ENCODE peak calls at places on chromosomes 1 and 21, in nine cellular contexts. W, V, C, K, R, E, N, Z and Y are unnamed samples.

GRCh38 chr21:33670076-33670475 is 27.8 kb downstream of the ITSN1 start:
- DNase-seq in E (no peak), K (no peak), R (no peak), Z (no peak), C (no peak), W (no peak), N (no peak), V (peak), Y (no peak)

GRCh38 chr21:39660191-39660590 is 47.5 kb downstream of the B3GALT5 start:
- DNase-seq in R (no peak), N (peak), E (no peak), Z (no peak), V (peak), C (no peak), K (no peak), W (no peak), Y (no peak)

GRCh38 chr1:63798284-63798683 is 24.5 kb downstream of the ROR1 start:
- DNase-seq in Z (no peak), N (no peak), R (no peak), W (no peak), K (no peak), E (no peak), C (no peak), V (no peak), Y (no peak)

GRCh38 chr21:44464351-44464750 is 9.0 kb downstream of the LRRC3 start:
- DNase-seq in V (no peak), R (no peak), W (no peak), K (no peak), N (no peak), C (no peak), E (no peak), Z (no peak), Y (no peak)

GRCh38 chr1:89041055-89041707 is 18.5 kb upstream of the GBP3 start:
- DNase-seq in Z (no peak), N (no peak), V (peak), K (no peak), R (no peak), E (no peak), W (no peak), C (no peak), Y (no peak)

GRCh38 chr1:226600254-226600653 is 51.7 kb downstream of the STUM start:
- DNase-seq in C (no peak), R (no peak), E (no peak), W (no peak), N (no peak), Z (no peak), V (no peak), K (no peak), Y (no peak)

GRCh38 chr1:200118779-200119505 is 91.4 kb downstream of the NR5A2 start:
- DNase-seq in N (no peak), K (no peak), C (no peak), Z (peak), V (no peak), R (no peak), E (no peak), W (no peak), Y (no peak)

GRCh38 chr1:167081594-167081993 is 8.6 kb downstream of the GPA33 start:
- DNase-seq in E (no peak), C (no peak), Z (no peak), R (no peak), K (no peak), V (no peak), W (no peak), N (no peak), Y (no peak)

GRCh38 chr1:54220004-54220811 is 20.2 kb downstream of the MRPL37 start:
- DNase-seq in E (no peak), R (no peak), N (peak), Z (no peak), C (no peak), V (peak), K (no peak), W (peak), Y (no peak)

GRCh38 chr1:59108481-59109317 is 188.2 kb upstream of the FGGY start:
- DNase-seq in C (no peak), K (no peak), Z (no peak), R (no peak), W (no peak), N (no peak), V (no peak), E (no peak), Y (no peak)

GRCh38 chr1:15326691-15327530 is 79.9 kb downstream of the FHAD1 start:
- DNase-seq in E (no peak), N (no peak), Z (no peak), V (peak), C (no peak), K (peak), W (no peak), R (no peak), Y (no peak)

GRCh38 chr1:85398391-85399064 is 66.4 kb downstream of the DDAH1 start:
- DNase-seq in W (no peak), E (no peak), Z (no peak), C (peak), V (peak), R (no peak), N (no peak), K (no peak), Y (no peak)

GRCh38 chr1:21622466-21623315 is 46.5 kb downstream of the RAP1GAP start:
- DNase-seq in W (peak), E (peak), N (peak), Z (peak), C (no peak), R (peak), V (no peak), K (no peak), Y (no peak)

GRCh38 chr1:168743001-168743400 is 14.0 kb upstream of the DPT start:
- DNase-seq in N (no peak), R (no peak), V (no peak), E (no peak), K (no peak), W (no peak), C (no peak), Z (no peak), Y (no peak)

GRCh38 chr1:200365897-200366426 is 43.9 kb downstream of the ZNF281 start:
- DNase-seq in R (no peak), E (no peak), N (peak), C (peak), W (no peak), Z (no peak), V (no peak), K (no peak), Y (no peak)

GRCh38 chr1:157496121-157496526 is 56.2 kb downstream of the FCRL5 start:
- DNase-seq in W (no peak), V (peak), C (peak), N (peak), R (no peak), E (peak), K (no peak), Z (peak), Y (no peak)

GRCh38 chr1:206455320-206455680 is 15.0 kb upstream of the IKBKE start:
- DNase-seq in W (no peak), K (no peak), Z (no peak), V (no peak), E (no peak), C (no peak), N (no peak), R (no peak), Y (no peak)

GRCh38 chr1:118147542-118147941 is 37.5 kb downstream of the SPAG17 start:
- DNase-seq in E (no peak), W (no peak), K (peak), N (no peak), C (no peak), V (peak), R (no peak), Z (no peak), Y (no peak)

GRCh38 chr1:25338188-25338981 is at the start of gene TMEM50A:
- DNase-seq in C (peak), R (peak), V (peak), N (peak), K (no peak), Z (peak), W (peak), E (peak), Y (peak)

GRCh38 chr1:231918239-231919015 is 291.8 kb downstream of the DISC1 start:
- DNase-seq in W (no peak), R (no peak), Z (peak), V (no peak), C (peak), E (no peak), K (no peak), N (no peak), Y (no peak)

GRCh38 chr1:201482755-201483154 is 13.8 kb upstream of the PHLDA3 start:
- DNase-seq in Z (no peak), V (no peak), E (no peak), K (no peak), R (no peak), W (no peak), N (no peak), C (no peak), Y (no peak)

GRCh38 chr1:181135462-181135781 is 46.9 kb downstream of the IER5 start:
- DNase-seq in K (no peak), Z (no peak), R (no peak), E (no peak), C (peak), V (peak), W (no peak), N (no peak), Y (no peak)

GRCh38 chr1:77322061-77322900 is 40.5 kb downstream of the AK5 start:
- DNase-seq in Z (peak), N (peak), W (no peak), R (no peak), V (peak), E (no peak), K (peak), C (peak), Y (no peak)

GRCh38 chr1:97008226-97008625 is 286.6 kb downstream of the PTBP2 start:
- DNase-seq in R (no peak), K (no peak), C (no peak), V (peak), N (no peak), W (no peak), Z (no peak), E (no peak), Y (no peak)

GRCh38 chr1:54375331-54376084 is 30.7 kb downstream of the SSBP3 start:
- DNase-seq in C (no peak), V (no peak), Z (no peak), N (peak), W (no peak), K (no peak), E (no peak), R (no peak), Y (no peak)

GRCh38 chr1:6460349-6461236 is 5.4 kb downstream of the TNFRSF25 start:
- DNase-seq in E (no peak), C (no peak), W (no peak), V (no peak), N (no peak), R (no peak), Z (no peak), K (no peak), Y (peak)

GRCh38 chr1:38872401-38873026 is 634 bp downstream of the MYCBP start:
- DNase-seq in R (no peak), Z (no peak), V (peak), E (no peak), K (no peak), W (peak), N (no peak), C (no peak), Y (no peak)

GRCh38 chr1:190658907-190659306 is 181.2 kb upstream of the BRINP3 start:
- DNase-seq in K (no peak), E (no peak), N (no peak), V (no peak), W (no peak), R (no peak), C (no peak), Z (no peak), Y (no peak)

GRCh38 chr21:15446193-15446592 is 283.6 kb upstream of the USP25 start:
- DNase-seq in K (no peak), N (no peak), Z (no peak), R (no peak), W (no peak), E (no peak), V (no peak), C (no peak), Y (no peak)

GRCh38 chr1:17023103-17023502 is 11.4 kb upstream of the ATP13A2 start:
- DNase-seq in E (no peak), K (no peak), N (no peak), C (no peak), R (no peak), Z (no peak), V (no peak), W (no peak), Y (no peak)

GRCh38 chr1:157034137-157034800 is 11.3 kb downstream of the ARHGEF11 start:
- DNase-seq in N (no peak), R (no peak), K (no peak), E (no peak), C (no peak), V (peak), Z (peak), W (no peak), Y (no peak)

GRCh38 chr1:230230948-230231738 is 164.1 kb downstream of the GALNT2 start:
- DNase-seq in N (peak), K (no peak), R (no peak), V (peak), W (no peak), E (no peak), Z (no peak), C (no peak), Y (no peak)

GRCh38 chr1:208051651-208052050 is 140.7 kb upstream of the CD34 start:
- DNase-seq in Z (no peak), N (no peak), R (no peak), C (no peak), V (no peak), E (no peak), W (no peak), K (no peak), Y (no peak)

GRCh38 chr1:151924691-151925587 is 15.6 kb upstream of the THEM4 start:
- DNase-seq in W (no peak), V (no peak), E (no peak), R (no peak), Z (no peak), N (no peak), K (no peak), C (no peak), Y (no peak)

GRCh38 chr1:203278087-203278884 is 27.0 kb upstream of the BTG2 start:
- DNase-seq in C (no peak), W (peak), K (peak), E (no peak), R (no peak), V (peak), Z (no peak), N (peak), Y (no peak)

GRCh38 chr1:84936116-84936810 is 43.3 kb upstream of the LPAR3 start:
- DNase-seq in Z (peak), K (no peak), E (no peak), C (peak), W (no peak), V (peak), N (peak), R (no peak), Y (no peak)

GRCh38 chr1:115164940-115165718 is 75.8 kb upstream of the TSPAN2 start:
- DNase-seq in E (no peak), V (no peak), C (no peak), K (no peak), R (no peak), N (no peak), Z (no peak), W (no peak), Y (no peak)

GRCh38 chr1:101102757-101103156 is 77.2 kb upstream of the DPH5 start:
- DNase-seq in Z (no peak), W (no peak), E (no peak), V (no peak), N (no peak), K (no peak), C (no peak), R (no peak), Y (no peak)
- TF ChIP-seq CTCF in Z (no peak), W (no peak), E (no peak), V (no peak), N (no peak), K (no peak), C (no peak), R (no peak), Y (no peak)

GRCh38 chr21:28745131-28746055 is 247.3 kb downstream of the LTN1 start:
- DNase-seq in Z (peak), E (peak), V (peak), C (peak), K (peak), W (peak), N (peak), R (peak), Y (peak)

GRCh38 chr21:28738882-28739281 is 253.8 kb downstream of the LTN1 start:
- DNase-seq in N (no peak), V (no peak), K (no peak), R (no peak), E (no peak), C (no peak), Z (no peak), W (no peak), Y (no peak)

GRCh38 chr21:28743723-28744122 is 249.0 kb downstream of the LTN1 start:
- DNase-seq in N (no peak), K (no peak), Z (no peak), C (no peak), V (no peak), R (no peak), W (no peak), E (no peak), Y (no peak)

GRCh38 chr21:28746166-28746565 is 246.5 kb downstream of the LTN1 start:
- DNase-seq in K (no peak), Z (no peak), N (no peak), V (no peak), W (no peak), E (no peak), C (no peak), R (no peak), Y (no peak)

GRCh38 chr21:28742527-28742926 is 250.2 kb downstream of the LTN1 start:
- DNase-seq in R (no peak), Z (no peak), V (peak), N (no peak), W (no peak), E (no peak), K (no peak), C (no peak), Y (no peak)
- TF ChIP-seq CTCF in R (no peak), Z (no peak), V (peak), N (peak), W (no peak), E (no peak), K (peak), C (no peak), Y (no peak)

GRCh38 chr1:55869050-55869449 is 653.9 kb upstream of the USP24 start:
- DNase-seq in N (no peak), C (no peak), K (no peak), Z (no peak), V (no peak), R (no peak), W (peak), E (no peak), Y (no peak)

GRCh38 chr1:55870076-55870475 is 654.9 kb upstream of the USP24 start:
- DNase-seq in E (no peak), C (no peak), V (peak), R (no peak), W (no peak), Z (no peak), K (no peak), N (no peak), Y (no peak)

GRCh38 chr1:55867444-55867843 is 652.3 kb upstream of the USP24 start:
- DNase-seq in W (no peak), V (peak), N (no peak), E (no peak), K (no peak), R (no peak), C (no peak), Z (no peak), Y (no peak)

GRCh38 chr1:55868026-55868425 is 652.9 kb upstream of the USP24 start:
- DNase-seq in E (no peak), V (peak), R (no peak), K (no peak), W (no peak), C (peak), Z (no peak), N (no peak), Y (no peak)
- TF ChIP-seq CTCF in E (peak), V (no peak), R (no peak), K (no peak), W (no peak), C (no peak), Z (no peak), N (peak), Y (no peak)

GRCh38 chr1:100573960-100574359 is 36.0 kb downstream of the GPR88 start:
- DNase-seq in N (no peak), Z (no peak), E (no peak), V (no peak), K (no peak), C (no peak), R (no peak), W (no peak), Y (no peak)

GRCh38 chr1:100569888-100570287 is 31.9 kb downstream of the GPR88 start:
- DNase-seq in Z (no peak), N (no peak), C (no peak), R (no peak), W (no peak), V (no peak), K (no peak), E (no peak), Y (no peak)

GRCh38 chr1:100580446-100580845 is 42.5 kb downstream of the GPR88 start:
- DNase-seq in V (peak), R (no peak), W (no peak), N (no peak), K (no peak), E (no peak), Z (no peak), C (no peak), Y (no peak)

GRCh38 chr1:100578201-100578600 is 40.3 kb downstream of the GPR88 start:
- DNase-seq in V (peak), Z (no peak), W (no peak), N (no peak), K (no peak), C (no peak), E (no peak), R (no peak), Y (no peak)

DNA sequence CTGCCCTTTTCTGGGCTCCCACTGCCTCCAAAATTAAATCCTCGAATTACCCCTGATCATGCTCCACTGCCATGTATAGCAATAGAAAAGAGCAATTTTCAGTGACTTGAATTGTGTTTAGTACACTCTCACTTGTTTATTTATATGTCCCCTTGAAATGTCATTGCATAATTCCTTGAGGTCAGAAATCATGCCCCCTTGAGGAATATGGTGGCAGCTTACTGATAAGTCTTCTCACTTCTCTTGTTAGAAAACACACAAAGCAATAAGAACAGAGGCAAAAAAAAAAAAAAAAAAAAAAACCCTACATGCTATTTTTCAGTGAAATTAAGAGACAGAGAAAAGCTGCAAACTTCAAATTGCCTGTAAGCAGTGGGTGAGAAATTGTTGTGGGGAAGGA is 37.5 kb downstream of the GPR88 start:
- DNase-seq in N (no peak), V (no peak), K (no peak), C (peak), Z (no peak), W (no peak), R (no peak), E (no peak), Y (no peak)
- TF ChIP-seq CTCF in N (peak), V (no peak), K (no peak), C (no peak), Z (no peak), W (no peak), R (no peak), E (no peak), Y (no peak)

GRCh38 chr1:155499953-155500621 is 62.5 kb downstream of the ASH1L start:
- DNase-seq in N (no peak), W (no peak), E (no peak), K (no peak), V (no peak), Z (no peak), R (no peak), C (no peak), Y (no peak)

GRCh38 chr1:155499263-155499662 is 63.3 kb downstream of the ASH1L start:
- DNase-seq in V (peak), Z (no peak), R (no peak), W (no peak), K (no peak), N (no peak), C (no peak), E (no peak), Y (no peak)

GRCh38 chr1:155509064-155509463 is 53.5 kb downstream of the ASH1L start:
- DNase-seq in E (no peak), K (no peak), Z (no peak), N (no peak), C (no peak), W (no peak), R (no peak), V (no peak), Y (no peak)

GRCh38 chr1:155507960-155508359 is 54.6 kb downstream of the ASH1L start:
- DNase-seq in C (no peak), K (no peak), E (no peak), V (no peak), R (no peak), Z (no peak), N (no peak), W (no peak), Y (no peak)

GRCh38 chr1:155504207-155504606 is 58.4 kb downstream of the ASH1L start:
- DNase-seq in N (no peak), W (no peak), Z (peak), K (no peak), C (peak), R (no peak), V (peak), E (no peak), Y (no peak)
- TF ChIP-seq CTCF in N (peak), W (peak), Z (no peak), K (peak), C (peak), R (no peak), V (peak), E (peak), Y (no peak)